ENCODE peak calls at places on chromosomes 7 and 10, in five cellular contexts. W, S, A, Q and F are unnamed samples.

GRCh38 chr7:86645676-86646276 is 2.1 kb downstream of the GRM3 start:
- DNase-seq in W (no peak), S (no peak), A (no peak), Q (no peak), F (no peak)

GRCh38 chr7:38839846-38840245 is 69.1 kb downstream of the VPS41 start:
- DNase-seq in W (no peak), S (no peak), A (no peak), Q (no peak), F (no peak)

GRCh38 chr7:144784943-144785342 is 50.9 kb downstream of the TPK1 start:
- DNase-seq in W (no peak), S (no peak), A (no peak), Q (peak; percentile 63), F (no peak)

GRCh38 chr10:72564596-72564995 is 61.3 kb downstream of the MICU1 start:
- DNase-seq in W (no peak), S (no peak), A (no peak), Q (no peak), F (no peak)

GRCh38 chr7:68073701-68074100 is 1077.1 kb downstream of the TYW1 start:
- DNase-seq in W (no peak), S (no peak), A (no peak), Q (no peak), F (no peak)

GRCh38 chr10:103923502-103923901 is 5.5 kb upstream of the STN1 start:
- DNase-seq in W (no peak), S (no peak), A (no peak), Q (no peak), F (no peak)

GRCh38 chr10:98055875-98056516 is 25.6 kb upstream of the CRTAC1 start:
- DNase-seq in W (no peak), S (no peak), A (no peak), Q (no peak), F (no peak)

GRCh38 chr10:77844713-77845454 is 81.7 kb downstream of the DLG5 start:
- DNase-seq in W (no peak), S (no peak), A (no peak), Q (no peak), F (no peak)

GRCh38 chr10:11104772-11105675 is 87.4 kb downstream of the CELF2 start:
- DNase-seq in W (no peak), S (no peak), A (no peak), Q (no peak), F (no peak)

GRCh38 chr7:46854958-46855473 is 726.9 kb downstream of the TNS3 start:
- DNase-seq in W (no peak), S (no peak), A (no peak), Q (no peak), F (no peak)

GRCh38 chr10:97385565-97385964 is 15.6 kb downstream of the RRP12 start:
- DNase-seq in W (no peak), S (no peak), A (no peak), Q (no peak), F (no peak)

GRCh38 chr10:21368728-21369425 is 156.6 kb downstream of the SKIDA1 start:
- DNase-seq in W (no peak), S (peak; percentile 90), A (peak; percentile 76), Q (no peak), F (peak; percentile 19)

GRCh38 chr7:54917613-54918406 is 101.0 kb upstream of the EGFR start:
- DNase-seq in W (no peak), S (no peak), A (no peak), Q (no peak), F (no peak)

GRCh38 chr7:129576138-129576537 is 35.4 kb upstream of the NRF1 start:
- DNase-seq in W (no peak), S (no peak), A (no peak), Q (no peak), F (no peak)

GRCh38 chr7:27961255-27961654 is 219.3 kb downstream of the JAZF1 start:
- DNase-seq in W (no peak), S (no peak), A (no peak), Q (no peak), F (no peak)

GRCh38 chr7:113045379-113045778 is 41.2 kb downstream of the GPR85 start:
- DNase-seq in W (no peak), S (no peak), A (no peak), Q (no peak), F (no peak)

DNA sequence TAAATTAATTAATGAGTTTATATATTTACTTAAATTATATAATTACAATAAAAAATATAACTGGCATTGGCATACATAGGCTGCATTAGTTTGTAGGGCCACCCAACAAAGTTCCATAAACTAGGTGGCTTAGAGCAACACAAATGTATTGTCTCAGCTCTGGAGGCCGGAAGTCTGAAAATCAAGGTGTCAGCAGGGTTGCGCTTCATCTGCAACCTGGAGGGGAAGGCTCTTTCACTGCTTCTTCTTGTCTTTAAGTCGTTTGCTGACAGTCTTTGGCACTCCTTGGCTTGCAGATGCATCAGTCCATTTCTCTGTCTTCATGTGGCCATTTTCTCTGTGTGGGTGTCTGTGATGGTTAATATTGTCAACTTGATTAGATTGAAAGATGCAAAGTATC is 6.1 kb upstream of the BLVRA start:
- DNase-seq in W (no peak), S (no peak), A (no peak), Q (no peak), F (no peak)
- H3K36me3 ChIP-seq in W (no peaks in the 10 kb centered on the region), S (no peaks in the 10 kb centered on the region), A (no peaks in the 10 kb centered on the region), Q (no peaks in the 10 kb centered on the region), F (no peaks in the 10 kb centered on the region)

GRCh38 chr10:62133618-62134017 is 135.0 kb downstream of the RTKN2 start:
- DNase-seq in W (no peak), S (no peak), A (no peak), Q (no peak), F (no peak)
- H3K9me3 ChIP-seq in W (no peaks in the 10 kb centered on the region), S (no peaks in the 10 kb centered on the region), A (no peaks in the 10 kb centered on the region), Q (no peaks in the 10 kb centered on the region), F (peaks cover 13% of the 10 kb centered on the region)

DNA sequence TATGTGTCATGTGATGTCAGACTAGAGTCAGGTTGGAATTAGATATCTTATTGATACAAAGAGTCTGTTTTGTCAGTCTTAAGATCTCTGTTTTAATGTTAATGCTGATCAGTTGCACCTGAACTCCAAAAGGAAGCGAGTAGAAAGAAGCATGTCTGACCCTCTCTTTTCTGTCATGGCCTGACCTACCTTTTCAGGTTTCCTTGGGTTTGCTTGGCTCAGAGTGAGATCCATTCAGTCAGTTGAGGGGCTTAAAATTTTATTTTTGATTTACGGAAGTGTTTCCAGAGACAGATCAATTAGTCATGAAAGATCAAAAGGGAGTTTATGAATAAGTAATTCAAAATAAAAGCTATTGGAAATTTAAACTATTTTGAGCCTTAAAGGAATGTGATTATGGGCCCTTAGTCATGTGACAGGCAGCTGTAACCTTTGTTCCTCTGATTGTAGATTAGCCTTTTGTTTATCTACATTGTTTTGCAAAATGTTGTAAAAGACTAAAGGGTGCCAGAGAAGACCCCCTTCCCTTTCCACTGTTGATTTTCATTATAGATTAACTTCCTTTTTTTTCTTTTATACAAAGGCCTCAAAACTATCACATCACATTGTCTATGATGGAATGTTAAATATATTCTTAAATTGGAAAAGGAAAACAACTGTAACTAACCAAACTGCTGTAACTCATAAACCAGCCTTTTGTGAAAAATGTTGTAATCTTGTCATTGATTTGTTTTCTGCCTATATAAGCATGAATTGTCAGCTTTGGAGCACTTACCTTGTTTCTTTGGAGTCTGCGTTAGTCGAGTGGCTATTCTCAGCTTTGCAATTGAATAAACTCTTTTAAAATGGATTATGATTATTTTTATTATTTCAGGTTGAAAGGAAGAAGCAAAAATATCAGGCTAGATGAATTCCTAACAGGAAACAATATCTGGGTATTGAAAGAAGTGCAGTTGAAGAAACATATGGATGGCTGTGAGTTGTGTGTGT is 195.5 kb upstream of the MBL2 start:
- DNase-seq in W (no peak), S (no peak), A (no peak), Q (no peak), F (no peak)
- H3K27ac ChIP-seq in W (no peak overlapping the region), S (no peak overlapping the region), A (no peak overlapping the region), Q (no peak overlapping the region), F (no peak overlapping the region)

GRCh38 chr7:41891967-41892755 is 189.3 kb upstream of the INHBA start:
- DNase-seq in W (no peak), S (no peak), A (no peak), Q (no peak), F (no peak)
- H3K36me3 ChIP-seq in W (no peaks in the 10 kb centered on the region), S (no peaks in the 10 kb centered on the region), A (no peaks in the 10 kb centered on the region), Q (no peaks in the 10 kb centered on the region), F (no peaks in the 10 kb centered on the region)

GRCh38 chr7:155051355-155051754 is 18.8 kb upstream of the HTR5A start:
- DNase-seq in W (no peak), S (no peak), A (no peak), Q (no peak), F (no peak)
- H3K9me3 ChIP-seq in W (no peaks in the 10 kb centered on the region), S (no peaks in the 10 kb centered on the region), A (no peaks in the 10 kb centered on the region), Q (no peaks in the 10 kb centered on the region), F (no peaks in the 10 kb centered on the region)

GRCh38 chr10:131172433-131172832 is 139.1 kb downstream of the TCERG1L start:
- DNase-seq in W (no peak), S (no peak), A (no peak), Q (peak; percentile 30), F (no peak)
- H3K27ac ChIP-seq in W (no peak overlapping the region), S (no peak overlapping the region), A (no peak overlapping the region), Q (no peak overlapping the region), F (no peak overlapping the region)